ENCODE peak calls at places on chromosomes 6 and 20, in ten cellular contexts. C, W, O, L, T, E, Q, U, M and V are unnamed samples.

GRCh38 chr6:127900935-127901334 is at the start of gene THEMIS:
- DNase-seq in C (no peak), W (no peak), O (no peak), L (no peak), T (no peak), E (peak), Q (no peak), U (no peak), M (no peak), V (no peak)

GRCh38 chr6:41712651-41713103 is 22.7 kb downstream of the TFEB start:
- DNase-seq in C (peak), W (no peak), O (peak), L (peak), T (no peak), E (no peak), Q (no peak), U (no peak), M (no peak), V (no peak)

GRCh38 chr6:683742-684440 is 9.0 kb downstream of the EXOC2 start:
- DNase-seq in C (peak), W (peak), O (peak), L (no peak), T (peak), E (no peak), Q (peak), U (peak), M (peak), V (no peak)

GRCh38 chr6:53311586-53311935 is 37.2 kb downstream of the ELOVL5 start:
- DNase-seq in C (no peak), W (no peak), O (no peak), L (no peak), T (no peak), E (no peak), Q (no peak), U (no peak), M (no peak), V (no peak)

GRCh38 chr6:41372526-41373366 is 37.3 kb downstream of the NCR2 start:
- DNase-seq in C (no peak), W (peak), O (no peak), L (no peak), T (no peak), E (no peak), Q (no peak), U (peak), M (no peak), V (no peak)

GRCh38 chr20:44035924-44036323 is 121.3 kb downstream of the TOX2 start:
- DNase-seq in C (no peak), W (no peak), O (no peak), L (no peak), T (no peak), E (no peak), Q (no peak), U (no peak), M (no peak), V (no peak)

GRCh38 chr6:20207096-20207454 is 5.2 kb downstream of the MBOAT1 start:
- DNase-seq in C (no peak), W (no peak), O (no peak), L (no peak), T (no peak), E (no peak), Q (no peak), U (no peak), M (no peak), V (no peak)

GRCh38 chr6:105483492-105483891 is 80.6 kb upstream of the PREP start:
- DNase-seq in C (no peak), W (no peak), O (peak), L (no peak), T (no peak), E (no peak), Q (peak), U (no peak), M (no peak), V (peak)

GRCh38 chr6:80214436-80215022 is 108.1 kb downstream of the BCKDHB start:
- DNase-seq in C (peak), W (peak), O (peak), L (peak), T (no peak), E (no peak), Q (peak), U (peak), M (no peak), V (peak)

GRCh38 chr6:143743256-143744166 is 65.7 kb downstream of the PHACTR2 start:
- DNase-seq in C (peak), W (no peak), O (peak), L (no peak), T (no peak), E (no peak), Q (peak), U (peak), M (no peak), V (no peak)

GRCh38 chr20:35562541-35563110 is 20.7 kb downstream of the ERGIC3 start:
- DNase-seq in C (no peak), W (no peak), O (no peak), L (no peak), T (no peak), E (no peak), Q (no peak), U (no peak), M (no peak), V (no peak)

GRCh38 chr6:132483779-132484679 is 28.9 kb downstream of the STX7 start:
- DNase-seq in C (no peak), W (peak), O (peak), L (peak), T (no peak), E (no peak), Q (peak), U (peak), M (no peak), V (peak)

GRCh38 chr20:44819936-44820335 is 9.6 kb upstream of the RIMS4 start:
- DNase-seq in C (no peak), W (no peak), O (no peak), L (no peak), T (no peak), E (no peak), Q (no peak), U (no peak), M (no peak), V (no peak)

GRCh38 chr20:47444584-47444983 is 57.1 kb upstream of the NCOA3 start:
- DNase-seq in C (no peak), W (no peak), O (no peak), L (no peak), T (no peak), E (no peak), Q (no peak), U (no peak), M (no peak), V (no peak)

GRCh38 chr6:55069132-55069781 is 105.1 kb upstream of the HCRTR2 start:
- DNase-seq in C (no peak), W (peak), O (peak), L (peak), T (no peak), E (peak), Q (peak), U (peak), M (peak), V (peak)

GRCh38 chr6:15586528-15586927 is 76.3 kb downstream of the DTNBP1 start:
- DNase-seq in C (no peak), W (no peak), O (no peak), L (no peak), T (no peak), E (no peak), Q (no peak), U (no peak), M (no peak), V (peak)

GRCh38 chr6:121042766-121043165 is 291.5 kb downstream of the TBC1D32 start:
- DNase-seq in C (no peak), W (no peak), O (no peak), L (no peak), T (no peak), E (no peak), Q (no peak), U (no peak), M (no peak), V (no peak)

GRCh38 chr6:6769466-6769865 is 180.9 kb downstream of the LY86 start:
- DNase-seq in C (no peak), W (no peak), O (no peak), L (no peak), T (no peak), E (no peak), Q (no peak), U (peak), M (no peak), V (no peak)

GRCh38 chr6:161462148-161462547 is 188.3 kb upstream of the AGPAT4 start:
- DNase-seq in C (no peak), W (no peak), O (no peak), L (no peak), T (no peak), E (no peak), Q (no peak), U (no peak), M (no peak), V (peak)

GRCh38 chr6:49415358-49415757 is 47.7 kb downstream of the MMUT start:
- DNase-seq in C (no peak), W (no peak), O (no peak), L (no peak), T (no peak), E (no peak), Q (no peak), U (no peak), M (no peak), V (no peak)

GRCh38 chr20:33349493-33349892 is 51.8 kb downstream of the CDK5RAP1 start:
- DNase-seq in C (no peak), W (no peak), O (no peak), L (no peak), T (no peak), E (no peak), Q (no peak), U (no peak), M (no peak), V (no peak)

GRCh38 chr20:16293590-16293989 is 279.7 kb downstream of the KIF16B start:
- DNase-seq in C (no peak), W (no peak), O (no peak), L (peak), T (no peak), E (no peak), Q (no peak), U (no peak), M (no peak), V (peak)

GRCh38 chr20:56922497-56922896 is 293.4 kb downstream of the TFAP2C start:
- DNase-seq in C (no peak), W (no peak), O (no peak), L (no peak), T (no peak), E (no peak), Q (no peak), U (no peak), M (no peak), V (no peak)

GRCh38 chr20:37257530-37257929 is 4.1 kb downstream of the GHRH start:
- DNase-seq in C (no peak), W (no peak), O (no peak), L (no peak), T (no peak), E (no peak), Q (no peak), U (no peak), M (no peak), V (no peak)

GRCh38 chr20:37256286-37256685 is 5.3 kb downstream of the GHRH start:
- DNase-seq in C (no peak), W (no peak), O (no peak), L (no peak), T (no peak), E (no peak), Q (no peak), U (no peak), M (no peak), V (no peak)

GRCh38 chr20:37259031-37259430 is 2.6 kb downstream of the GHRH start:
- DNase-seq in C (no peak), W (no peak), O (no peak), L (no peak), T (no peak), E (no peak), Q (no peak), U (no peak), M (no peak), V (no peak)

GRCh38 chr20:37259865-37260264 is 1.7 kb downstream of the GHRH start:
- DNase-seq in C (no peak), W (no peak), O (no peak), L (no peak), T (no peak), E (no peak), Q (no peak), U (no peak), M (no peak), V (no peak)

DNA sequence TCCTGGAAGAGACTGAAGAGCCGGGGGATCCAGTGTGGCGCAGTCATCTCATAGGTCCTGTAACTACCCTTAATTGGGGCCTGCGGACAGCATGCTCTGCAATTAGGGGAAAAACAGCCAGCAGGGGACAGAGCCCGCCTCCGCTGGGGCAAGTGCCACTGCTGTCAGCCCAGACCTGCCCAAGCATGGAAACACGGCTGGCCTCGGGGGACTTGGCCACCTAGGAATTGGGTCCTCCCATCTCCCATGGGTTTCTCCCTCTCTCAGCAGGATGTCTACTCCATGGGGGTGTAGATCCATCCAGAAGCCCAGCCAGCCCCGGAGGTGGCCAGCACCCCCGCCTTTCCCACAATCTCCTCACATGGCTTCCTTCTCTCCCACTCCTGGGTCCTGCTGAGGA is 3.6 kb downstream of the GHRH start:
- DNase-seq in C (no peak), W (no peak), O (no peak), L (no peak), T (no peak), E (no peak), Q (no peak), U (no peak), M (no peak), V (no peak)
- H3K4me3 ChIP-seq in C (no peak), W (no peak), O (no peak), L (no peak), T (no peak), E (no peak), Q (no peak), U (no peak), M (no peak), V (no peak)

DNA sequence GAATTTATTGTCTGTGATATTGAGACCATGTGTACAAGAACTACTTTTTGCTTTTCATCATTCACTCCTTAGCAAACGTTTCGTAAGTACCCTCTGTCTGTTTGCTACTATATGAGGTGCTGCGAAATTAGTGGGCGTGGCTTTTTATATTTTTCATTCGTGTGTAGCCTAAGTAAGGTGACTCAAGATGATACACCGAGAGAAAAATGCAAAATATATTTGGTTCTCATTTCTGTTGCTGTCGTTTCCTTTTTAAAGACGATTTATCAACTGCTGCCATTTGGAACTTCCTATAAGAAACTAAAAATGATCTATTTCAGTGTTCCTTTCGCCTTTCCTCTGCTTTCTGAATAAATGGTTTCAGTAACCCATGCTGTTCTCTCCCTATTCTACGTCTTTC is 61.2 kb downstream of the VAPB start:
- DNase-seq in C (no peak), W (no peak), O (no peak), L (no peak), T (no peak), E (no peak), Q (no peak), U (no peak), M (no peak), V (peak)
- H3K4me3 ChIP-seq in C (no peak), W (no peak), O (no peak), L (no peak), T (no peak), E (no peak), Q (no peak), U (no peak), M (no peak), V (no peak)

GRCh38 chr20:59603727-59604608 is at the start of gene PHACTR3:
- DNase-seq in C (no peak), W (peak), O (no peak), L (no peak), T (no peak), E (no peak), Q (peak), U (no peak), M (no peak), V (no peak)
- H3K4me3 ChIP-seq in C (peak), W (no peak), O (no peak), L (peak), T (no peak), E (peak), Q (no peak), U (no peak), M (no peak), V (no peak)

DNA sequence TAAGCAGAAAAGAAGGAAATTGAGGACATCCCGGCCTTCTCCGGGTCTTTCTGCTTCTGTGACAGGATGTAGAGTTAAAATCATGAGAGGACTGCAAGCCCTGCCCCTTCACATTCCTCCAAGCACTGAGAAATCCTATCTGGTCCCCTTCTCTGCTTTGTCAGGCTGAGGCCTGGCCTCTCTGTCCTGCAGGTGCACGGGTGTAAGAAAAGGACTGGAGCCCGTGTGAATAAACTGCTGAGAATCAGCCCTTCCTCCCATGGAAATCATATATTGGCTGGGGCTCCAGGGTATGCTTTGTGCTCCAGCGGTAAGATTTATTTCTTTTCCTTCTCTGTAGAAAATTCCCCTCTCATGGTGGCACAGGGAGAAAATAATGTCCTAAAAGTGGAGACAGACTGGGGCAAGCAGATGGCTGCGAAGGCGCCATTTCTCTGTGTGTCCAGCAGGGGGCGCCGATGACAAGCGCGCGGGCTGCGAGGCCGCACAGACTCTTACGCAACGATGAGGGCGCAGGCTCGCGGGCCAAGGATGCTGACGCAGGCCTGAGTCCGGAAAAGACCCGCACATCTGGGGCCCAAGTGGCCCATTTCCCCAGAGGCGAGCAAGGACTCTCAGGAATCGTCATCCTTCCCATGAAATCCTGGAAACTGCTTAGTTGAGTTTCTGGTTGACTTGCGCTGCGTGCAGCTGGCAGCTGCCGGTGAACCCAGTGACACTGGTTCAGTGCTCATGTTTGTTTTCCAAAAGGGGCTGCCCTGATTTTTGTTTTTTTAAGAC is 258.6 kb downstream of the ADGB start:
- DNase-seq in C (peak), W (peak), O (peak), L (peak), T (peak), E (peak), Q (peak), U (peak), M (peak), V (peak)
- H3K4me3 ChIP-seq in C (peak), W (peak), O (no peak), L (peak), T (peak), E (peak), Q (no peak), U (peak), M (no peak), V (peak)

GRCh38 chr6:84892666-84893065 is 128.3 kb upstream of the TBX18 start:
- DNase-seq in C (no peak), W (no peak), O (peak), L (no peak), T (peak), E (no peak), Q (no peak), U (no peak), M (no peak), V (peak)
- H3K4me3 ChIP-seq in C (no peak), W (no peak), O (no peak), L (no peak), T (no peak), E (no peak), Q (no peak), U (no peak), M (no peak), V (no peak)

GRCh38 chr20:32150291-32150848 is 40.9 kb downstream of the TM9SF4 start:
- DNase-seq in C (no peak), W (no peak), O (no peak), L (no peak), T (no peak), E (no peak), Q (no peak), U (no peak), M (no peak), V (no peak)

GRCh38 chr20:32155017-32155965 is 45.8 kb downstream of the TM9SF4 start:
- DNase-seq in C (peak), W (peak), O (peak), L (peak), T (peak), E (peak), Q (peak), U (peak), M (peak), V (peak)

GRCh38 chr20:32152421-32153155 is 43.1 kb downstream of the TM9SF4 start:
- DNase-seq in C (no peak), W (no peak), O (peak), L (no peak), T (no peak), E (peak), Q (peak), U (no peak), M (no peak), V (no peak)

GRCh38 chr20:32153156-32153665 is 43.7 kb downstream of the TM9SF4 start:
- DNase-seq in C (no peak), W (no peak), O (no peak), L (no peak), T (no peak), E (no peak), Q (no peak), U (no peak), M (no peak), V (no peak)

DNA sequence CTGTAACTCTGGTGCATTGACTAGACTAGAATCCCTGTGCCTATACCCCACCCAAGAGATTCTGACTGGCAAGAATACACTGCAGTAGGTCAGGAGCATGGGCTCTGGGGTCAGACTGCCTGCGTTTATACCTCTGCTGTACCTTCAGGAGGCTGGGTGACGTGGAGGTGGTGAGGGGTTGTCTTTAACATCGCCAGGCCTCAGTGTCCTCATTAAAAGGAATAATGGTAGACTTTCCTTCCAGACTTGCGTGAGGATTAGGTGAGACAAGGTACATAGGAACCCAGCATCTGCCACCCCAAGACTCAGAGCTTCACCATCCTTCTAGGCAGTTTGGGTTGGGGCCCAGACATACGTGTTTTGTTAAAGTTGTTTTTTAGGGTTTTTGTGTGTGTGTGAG is 44.3 kb downstream of the TM9SF4 start:
- DNase-seq in C (no peak), W (no peak), O (no peak), L (no peak), T (no peak), E (no peak), Q (no peak), U (no peak), M (no peak), V (no peak)
- H3K4me3 ChIP-seq in C (no peak), W (no peak), O (no peak), L (no peak), T (no peak), E (no peak), Q (no peak), U (no peak), M (no peak), V (no peak)

GRCh38 chr6:156953478-156954146 is 176.4 kb downstream of the ARID1B start:
- DNase-seq in C (no peak), W (peak), O (peak), L (peak), T (peak), E (no peak), Q (peak), U (peak), M (no peak), V (peak)
- H3K4me3 ChIP-seq in C (no peak), W (peak), O (no peak), L (peak), T (peak), E (no peak), Q (no peak), U (peak), M (no peak), V (peak)

GRCh38 chr20:1376453-1377270 is 16.2 kb downstream of the FKBP1A start:
- DNase-seq in C (no peak), W (no peak), O (no peak), L (no peak), T (no peak), E (no peak), Q (no peak), U (no peak), M (no peak), V (no peak)
- H3K4me3 ChIP-seq in C (no peak), W (no peak), O (no peak), L (no peak), T (no peak), E (no peak), Q (no peak), U (no peak), M (no peak), V (no peak)

GRCh38 chr6:18328549-18328922 is 58.6 kb upstream of the RNF144B start:
- DNase-seq in C (no peak), W (no peak), O (no peak), L (no peak), T (no peak), E (no peak), Q (no peak), U (no peak), M (no peak), V (peak)
- H3K4me3 ChIP-seq in C (no peak), W (no peak), O (no peak), L (no peak), T (no peak), E (no peak), Q (no peak), U (no peak), M (no peak), V (no peak)